ENCODE peak calls at places on chromosomes 12 and 14, in nine cellular contexts. D is body of pancreas, R is stomach, Y is prostate gland, K is heart left ventricle, I is breast epithelium, F is A549, L is Peyer's patch, Z is endothelial cell of umbilical vein. P is an unnamed sample.
A peak's percentile ranks its signal among the peaks of the same experiment; 100 is the strongest.

GRCh38 chr14:61355892-61356325 is 34.5 kb downstream of the PRKCH start:
- DNase-seq in D (peak; percentile 22), R (no peak), Y (peak; percentile 79), K (peak; percentile 52), I (peak; percentile 83), F (peak; percentile 57), L (no peak), Z (peak; percentile 100), P (peak; percentile 20)

GRCh38 chr12:117854339-117855012 is 114.3 kb downstream of the KSR2 start:
- DNase-seq in D (peak; percentile 43), R (peak; percentile 62), Y (peak; percentile 22), K (no peak), I (no peak), F (peak; percentile 84), L (no peak), Z (peak; percentile 52), P (no peak)

GRCh38 chr12:85509857-85510256 is 229.8 kb downstream of the ALX1 start:
- DNase-seq in D (no peak), R (no peak), Y (no peak), K (no peak), I (no peak), F (no peak), L (no peak), Z (no peak), P (no peak)

GRCh38 chr12:39378346-39378745 is 64.6 kb downstream of the KIF21A start:
- DNase-seq in D (no peak), R (no peak), Y (no peak), K (no peak), I (no peak), F (no peak), L (no peak), Z (no peak), P (no peak)

GRCh38 chr14:55274144-55274543 is 2.9 kb downstream of the FBXO34 start:
- DNase-seq in D (no peak), R (no peak), Y (no peak), K (no peak), I (no peak), F (no peak), L (no peak), Z (no peak), P (no peak)

GRCh38 chr12:50425859-50426258 is 25.2 kb downstream of the LARP4 start:
- DNase-seq in D (no peak), R (no peak), Y (no peak), K (no peak), I (no peak), F (no peak), L (no peak), Z (no peak), P (no peak)

GRCh38 chr14:98270201-98270600 is 1001.8 kb downstream of the BCL11B start:
- DNase-seq in D (no peak), R (no peak), Y (no peak), K (no peak), I (no peak), F (no peak), L (no peak), Z (no peak), P (no peak)

GRCh38 chr12:26274441-26275312 is 79.3 kb downstream of the SSPN start:
- DNase-seq in D (peak; percentile 79), R (peak; percentile 85), Y (peak; percentile 85), K (peak; percentile 79), I (peak; percentile 88), F (peak; percentile 98), L (peak; percentile 64), Z (peak; percentile 98), P (peak; percentile 53)

GRCh38 chr12:52956987-52957386 is 8.1 kb downstream of the KRT18 start:
- DNase-seq in D (no peak), R (no peak), Y (no peak), K (no peak), I (no peak), F (peak; percentile 69), L (no peak), Z (no peak), P (no peak)

GRCh38 chr14:21092147-21093011 is 6.1 kb downstream of the ZNF219 start:
- DNase-seq in D (peak; percentile 91), R (peak; percentile 90), Y (peak; percentile 77), K (peak; percentile 88), I (peak; percentile 71), F (peak; percentile 83), L (peak; percentile 94), Z (peak; percentile 68), P (peak; percentile 86)

GRCh38 chr12:58174316-58174715 is 232.9 kb downstream of the ATP23 start:
- DNase-seq in D (no peak), R (no peak), Y (no peak), K (no peak), I (no peak), F (no peak), L (no peak), Z (peak; percentile 9), P (no peak)

GRCh38 chr14:26589998-26590397 is 7.8 kb downstream of the NOVA1 start:
- DNase-seq in D (no peak), R (no peak), Y (no peak), K (no peak), I (no peak), F (no peak), L (no peak), Z (no peak), P (no peak)

GRCh38 chr12:111636209-111636928 is 37.3 kb upstream of the ATXN2 start:
- DNase-seq in D (peak; percentile 44), R (peak; percentile 28), Y (peak; percentile 40), K (peak; percentile 61), I (peak; percentile 62), F (no peak), L (no peak), Z (peak; percentile 55), P (peak; percentile 65)

GRCh38 chr12:54273981-54274380 is 5.9 kb downstream of the CBX5 start:
- DNase-seq in D (no peak), R (no peak), Y (peak; percentile 23), K (no peak), I (no peak), F (no peak), L (no peak), Z (no peak), P (no peak)

GRCh38 chr12:79685068-79685467 is 5.7 kb downstream of the PAWR start:
- DNase-seq in D (no peak), R (no peak), Y (no peak), K (no peak), I (no peak), F (peak; percentile 61), L (no peak), Z (peak; percentile 75), P (no peak)

GRCh38 chr14:24079521-24080141 is 8.3 kb downstream of the CPNE6 start:
- DNase-seq in D (peak; percentile 33), R (no peak), Y (no peak), K (no peak), I (no peak), F (no peak), L (no peak), Z (no peak), P (no peak)

GRCh38 chr12:94563261-94563660 is 87.1 kb downstream of the TMCC3 start:
- DNase-seq in D (no peak), R (no peak), Y (no peak), K (no peak), I (no peak), F (no peak), L (no peak), Z (no peak), P (no peak)

GRCh38 chr14:58401587-58401986 is 5.9 kb downstream of the TOMM20L start:
- DNase-seq in D (no peak), R (no peak), Y (no peak), K (no peak), I (no peak), F (peak; percentile 27), L (no peak), Z (no peak), P (no peak)

GRCh38 chr12:66733839-66734238 is 55.0 kb upstream of the GRIP1 start:
- DNase-seq in D (no peak), R (no peak), Y (no peak), K (no peak), I (no peak), F (no peak), L (no peak), Z (no peak), P (no peak)

DNA sequence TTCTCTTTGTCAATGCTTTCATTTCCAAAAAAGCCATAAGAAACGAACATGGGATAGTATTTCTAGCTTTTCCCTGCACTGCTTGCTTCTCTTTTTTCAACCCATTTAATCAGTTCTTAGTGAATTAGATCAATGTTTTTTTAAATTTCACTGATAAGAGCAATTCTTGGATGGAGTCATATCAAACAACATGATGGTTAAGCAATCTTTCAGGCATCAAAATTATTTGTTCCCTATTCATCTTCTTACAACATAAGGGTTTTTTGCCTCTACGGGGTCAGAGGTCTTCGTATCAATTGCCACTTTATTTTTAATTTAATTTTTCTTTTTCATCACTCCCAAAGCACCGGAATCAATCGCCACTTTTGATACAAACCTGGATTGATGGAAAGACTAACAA is 103.8 kb upstream of the RESF1 start:
- DNase-seq in D (no peak), R (no peak), Y (no peak), K (no peak), I (no peak), F (no peak), L (no peak), Z (no peak), P (no peak)
- H3K9me3 ChIP-seq in D (no peaks in the 10 kb centered on the region), R (peaks cover 11% of the 10 kb centered on the region), Y (no peaks in the 10 kb centered on the region), K (peaks cover 6% of the 10 kb centered on the region), I (no peaks in the 10 kb centered on the region), F (peaks cover 8% of the 10 kb centered on the region), L (peaks cover 11% of the 10 kb centered on the region), Z (no peaks in the 10 kb centered on the region), P (peaks cover 4% of the 10 kb centered on the region)

DNA sequence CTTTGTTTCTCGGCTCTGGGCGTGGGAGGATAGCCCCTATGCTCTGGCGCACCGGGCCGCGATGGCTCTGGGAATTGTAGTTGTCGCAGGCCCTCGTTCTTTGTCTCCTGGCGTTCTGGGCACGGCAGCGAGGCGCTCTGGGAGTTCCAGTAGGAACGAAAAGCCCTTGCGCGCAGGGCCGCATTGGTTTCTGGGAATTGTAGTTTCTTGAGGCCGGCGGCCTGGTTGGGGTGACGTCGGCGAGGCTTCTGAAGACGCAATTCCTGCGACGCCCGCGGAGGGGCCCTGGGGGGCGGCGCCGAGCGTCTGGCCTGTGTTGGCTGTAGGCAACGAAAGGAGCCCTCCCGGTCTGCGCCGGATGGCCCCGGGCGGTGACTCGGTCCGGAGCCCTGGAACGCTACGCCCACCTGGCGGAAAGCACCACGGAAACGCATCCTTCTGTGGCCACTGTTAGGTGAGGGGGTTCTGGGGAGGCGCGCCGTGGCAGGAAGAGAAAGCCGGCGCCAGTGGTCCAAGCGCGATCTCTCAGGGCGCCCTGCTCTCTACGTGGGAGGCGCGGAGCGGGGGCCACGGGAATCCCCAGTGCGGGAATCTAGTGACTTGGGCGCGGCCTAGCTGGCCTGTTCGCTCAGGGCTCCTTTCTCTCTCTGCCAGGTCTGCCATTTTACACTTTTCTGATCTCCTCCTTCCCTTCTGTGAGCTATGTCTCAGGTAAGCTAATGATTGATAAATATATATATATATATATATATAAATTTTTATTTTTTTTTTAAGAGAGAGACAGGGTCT is at the start of gene ZNF140:
- DNase-seq in D (peak; percentile 96), R (peak; percentile 95), Y (peak; percentile 96), K (peak; percentile 97), I (peak; percentile 94), F (peak; percentile 98), L (peak; percentile 96), Z (peak; percentile 98), P (peak; percentile 96)
- TF ChIP-seq POLR2A in D (peak; percentile 79), R (no peak), Y (peak; percentile 54), K (peak; percentile 60), I (peak; percentile 19), F (peak; percentile 52), L (peak; percentile 41), Z (peak; percentile 83), P (peak; percentile 62)

GRCh38 chr12:133165776-133166175 is 15.5 kb upstream of the ZNF268 start:
- DNase-seq in D (no peak), R (no peak), Y (no peak), K (no peak), I (no peak), F (no peak), L (no peak), Z (no peak), P (no peak)
- H3K9me3 ChIP-seq in D (peaks cover 13% of the 10 kb centered on the region), R (peaks cover 95% of the 10 kb centered on the region), Y (no peaks in the 10 kb centered on the region), K (peaks cover 61% of the 10 kb centered on the region), I (peaks cover 57% of the 10 kb centered on the region), F (peaks cover 73% of the 10 kb centered on the region), L (peaks cover 10% of the 10 kb centered on the region), Z (no peaks in the 10 kb centered on the region), P (peaks cover 25% of the 10 kb centered on the region)

GRCh38 chr12:6871052-6871957 is 1.8 kb downstream of the SPSB2 start:
- DNase-seq in D (no peak), R (peak; percentile 45), Y (no peak), K (no peak), I (no peak), F (peak; percentile 82), L (peak; percentile 86), Z (no peak), P (peak; percentile 54)
- TF ChIP-seq POLR2A in D (peak; percentile 7), R (no peak), Y (no peak), K (no peak), I (no peak), F (peak; percentile 65), L (no peak), Z (peak; percentile 38), P (no peak)